ENCODE peak calls at places on chromosomes 5 and 9, in six cellular contexts. One of them, this sample, is unnamed.

GRCh38 chr9:19209188-19209587 is 21.3 kb upstream of the DENND4C start:
- DNase-seq in A549: no peak
- DNase-seq in GM12878: no peak
- DNase-seq in HepG2: no peak
- DNase-seq in endothelial cell of umbilical vein: no peak
- DNase-seq in K562: no peak
- DNase-seq in this sample: no peak

GRCh38 chr9:19028835-19029451 is 4.1 kb downstream of the SAXO1 start:
- DNase-seq in A549: peak
- DNase-seq in GM12878: no peak
- DNase-seq in HepG2: peak
- DNase-seq in endothelial cell of umbilical vein: peak
- DNase-seq in K562: peak
- DNase-seq in this sample: peak

GRCh38 chr9:77402286-77402685 is 225.0 kb downstream of the VPS13A start:
- DNase-seq in A549: no peak
- DNase-seq in GM12878: no peak
- DNase-seq in HepG2: no peak
- DNase-seq in endothelial cell of umbilical vein: no peak
- DNase-seq in K562: no peak
- DNase-seq in this sample: no peak

GRCh38 chr5:116486588-116486987 is 88.0 kb downstream of the SEMA6A start:
- DNase-seq in A549: no peak
- DNase-seq in GM12878: no peak
- DNase-seq in HepG2: no peak
- DNase-seq in endothelial cell of umbilical vein: no peak
- DNase-seq in K562: no peak
- DNase-seq in this sample: no peak

GRCh38 chr9:125176632-125177031 is 13.0 kb downstream of the PPP6C start:
- DNase-seq in A549: no peak
- DNase-seq in GM12878: no peak
- DNase-seq in HepG2: no peak
- DNase-seq in endothelial cell of umbilical vein: no peak
- DNase-seq in K562: peak
- DNase-seq in this sample: no peak

GRCh38 chr5:53475320-53475719 is 5.1 kb upstream of the FST start:
- DNase-seq in A549: no peak
- DNase-seq in GM12878: no peak
- DNase-seq in HepG2: no peak
- DNase-seq in endothelial cell of umbilical vein: no peak
- DNase-seq in K562: no peak
- DNase-seq in this sample: no peak

GRCh38 chr5:65734921-65735320 is 12.9 kb downstream of the NLN start:
- DNase-seq in A549: no peak
- DNase-seq in GM12878: no peak
- DNase-seq in HepG2: no peak
- DNase-seq in endothelial cell of umbilical vein: no peak
- DNase-seq in K562: no peak
- DNase-seq in this sample: peak

GRCh38 chr9:109972026-109973005 is 192.3 kb downstream of the PALM2AKAP2 start:
- DNase-seq in A549: no peak
- DNase-seq in GM12878: peak
- DNase-seq in HepG2: no peak
- DNase-seq in endothelial cell of umbilical vein: no peak
- DNase-seq in K562: no peak
- DNase-seq in this sample: peak

GRCh38 chr5:42991477-42992034 is 48.6 kb downstream of the ANXA2R start:
- DNase-seq in A549: no peak
- DNase-seq in GM12878: no peak
- DNase-seq in HepG2: no peak
- DNase-seq in endothelial cell of umbilical vein: no peak
- DNase-seq in K562: no peak
- DNase-seq in this sample: no peak

GRCh38 chr9:23117621-23118020 is 671.0 kb downstream of the DMRTA1 start:
- DNase-seq in A549: no peak
- DNase-seq in GM12878: no peak
- DNase-seq in HepG2: no peak
- DNase-seq in endothelial cell of umbilical vein: peak
- DNase-seq in K562: no peak
- DNase-seq in this sample: no peak

DNA sequence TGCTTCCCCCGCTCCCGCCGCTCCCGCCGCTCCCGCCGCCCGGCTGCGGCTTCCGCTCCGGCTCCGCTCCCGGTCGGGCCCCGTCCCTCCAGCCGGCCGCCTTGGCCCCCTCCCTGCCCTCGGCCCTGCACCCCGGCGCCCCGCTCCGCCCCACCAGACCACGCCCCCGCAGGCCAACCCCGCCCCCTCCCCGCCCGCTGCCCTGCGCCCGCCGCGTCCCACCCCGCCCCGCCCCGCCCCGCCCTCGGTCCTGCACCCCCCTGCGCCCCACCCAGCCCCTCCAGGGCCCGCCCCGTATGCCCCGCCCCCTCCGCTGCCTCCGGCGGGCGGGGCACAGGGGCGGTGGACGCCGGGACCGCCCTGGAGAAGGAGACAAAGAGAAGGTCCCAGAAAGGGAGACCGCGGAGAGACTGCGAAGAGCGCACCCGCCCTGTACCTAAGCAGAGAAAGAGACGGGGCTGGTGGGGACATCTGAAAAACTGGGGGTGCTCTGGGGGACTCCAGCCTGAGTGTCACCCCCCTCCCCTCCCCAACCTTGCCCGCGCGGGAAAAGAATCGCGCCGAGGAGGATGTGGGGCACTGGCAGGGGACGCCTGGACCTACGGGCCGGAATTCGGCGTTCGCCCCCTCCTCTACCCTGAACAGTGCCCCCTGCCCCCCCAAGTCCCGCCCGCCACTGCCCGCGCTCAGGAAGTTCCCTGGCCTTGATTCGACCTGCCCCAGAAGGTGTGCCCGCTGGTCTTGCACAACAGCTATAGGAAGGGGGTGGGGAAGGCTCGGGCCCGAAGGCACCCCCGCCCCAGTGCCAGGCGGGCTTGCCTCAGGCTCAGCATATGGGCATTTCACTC is 42.9 kb upstream of the STXBP1 start:
- DNase-seq in A549: peak
- DNase-seq in GM12878: no peak
- DNase-seq in HepG2: peak
- DNase-seq in endothelial cell of umbilical vein: peak
- DNase-seq in K562: peak
- DNase-seq in this sample: peak
- TF ChIP-seq POLR2A in A549: peak
- TF ChIP-seq POLR2A in GM12878: no peak
- TF ChIP-seq POLR2A in HepG2: peak
- TF ChIP-seq POLR2A in endothelial cell of umbilical vein: peak
- TF ChIP-seq POLR2A in K562: no peak
- TF ChIP-seq POLR2A in this sample: peak

GRCh38 chr5:146622391-146622790 is 106.4 kb upstream of the GPR151 start:
- DNase-seq in A549: no peak
- DNase-seq in GM12878: no peak
- DNase-seq in HepG2: no peak
- DNase-seq in endothelial cell of umbilical vein: no peak
- DNase-seq in K562: no peak
- DNase-seq in this sample: no peak
- TF ChIP-seq MYC in A549: no peak
- TF ChIP-seq MYC in GM12878: no peak
- TF ChIP-seq MYC in HepG2: no peak
- TF ChIP-seq MYC in endothelial cell of umbilical vein: no peak
- TF ChIP-seq MYC in K562: no peak
- TF ChIP-seq MYC in this sample: no peak

DNA sequence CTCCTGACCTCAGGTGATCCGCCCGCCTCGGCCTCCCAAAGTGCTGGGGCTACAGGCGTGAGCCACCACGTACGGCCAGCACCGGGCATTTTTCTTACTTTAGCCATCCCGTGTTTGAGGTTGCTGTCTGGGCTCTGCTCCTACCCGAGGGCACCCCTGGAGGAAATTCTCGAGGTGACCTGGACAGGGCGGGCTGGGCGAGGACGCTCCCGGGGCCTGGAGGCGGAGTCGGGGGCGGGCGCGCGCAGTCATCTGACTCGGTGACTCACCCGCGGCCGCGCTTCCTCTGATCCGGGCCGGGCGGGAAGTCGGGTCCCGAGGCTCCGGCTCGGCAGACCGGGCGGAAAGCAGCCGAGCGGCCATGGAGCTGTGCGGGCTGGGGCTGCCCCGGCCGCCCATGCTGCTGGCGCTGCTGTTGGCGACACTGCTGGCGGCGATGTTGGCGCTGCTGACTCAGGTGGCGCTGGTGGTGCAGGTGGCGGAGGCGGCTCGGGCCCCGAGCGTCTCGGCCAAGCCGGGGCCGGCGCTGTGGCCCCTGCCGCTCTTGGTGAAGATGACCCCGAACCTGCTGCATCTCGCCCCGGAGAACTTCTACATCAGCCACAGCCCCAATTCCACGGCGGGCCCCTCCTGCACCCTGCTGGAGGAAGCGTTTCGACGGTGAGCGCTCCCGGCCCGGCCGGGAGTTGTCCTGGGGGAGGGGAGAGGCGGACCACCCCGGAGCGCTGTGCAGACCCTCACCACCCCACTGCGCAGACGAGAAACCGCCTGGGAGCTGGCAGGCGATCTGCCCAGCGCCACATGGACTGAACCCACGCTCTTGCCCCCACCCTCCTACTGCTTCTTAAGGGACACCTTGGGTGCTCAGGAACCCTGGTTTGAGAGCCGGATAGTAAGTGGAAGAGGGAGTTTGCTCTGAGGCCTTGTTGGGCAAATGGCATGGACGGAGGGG is at the start of gene HEXB:
- DNase-seq in A549: peak
- DNase-seq in GM12878: peak
- DNase-seq in HepG2: peak
- DNase-seq in endothelial cell of umbilical vein: peak
- DNase-seq in K562: peak
- DNase-seq in this sample: peak
- TF ChIP-seq POLR2A in A549: peak
- TF ChIP-seq POLR2A in GM12878: peak
- TF ChIP-seq POLR2A in HepG2: peak
- TF ChIP-seq POLR2A in endothelial cell of umbilical vein: peak
- TF ChIP-seq POLR2A in K562: peak
- TF ChIP-seq POLR2A in this sample: peak

GRCh38 chr9:14538529-14538928 is 154.7 kb downstream of the ZDHHC21 start:
- DNase-seq in A549: no peak
- DNase-seq in GM12878: no peak
- DNase-seq in HepG2: no peak
- DNase-seq in endothelial cell of umbilical vein: no peak
- DNase-seq in K562: no peak
- DNase-seq in this sample: no peak
- TF ChIP-seq MYC in A549: no peak
- TF ChIP-seq MYC in GM12878: no peak
- TF ChIP-seq MYC in HepG2: no peak
- TF ChIP-seq MYC in endothelial cell of umbilical vein: no peak
- TF ChIP-seq MYC in K562: no peak
- TF ChIP-seq MYC in this sample: no peak

This sample was measured in NB4.